ENCODE peak calls at places on chromosomes 1 and 21, in nine cellular contexts. H, X, Y, A, R, D, O, L and U are unnamed samples.

GRCh38 chr1:148318123-148318899 is 164.8 kb downstream of the PPIAL4G start:
- DNase-seq in H (no peak), X (no peak), Y (no peak), A (peak), R (no peak), D (peak), O (peak), L (no peak), U (peak)

GRCh38 chr1:108877324-108877812 is 583 bp downstream of the GPSM2 start:
- DNase-seq in H (peak), X (peak), Y (no peak), A (peak), R (peak), D (peak), O (no peak), L (no peak), U (peak)

GRCh38 chr1:210236840-210237409 is 4.3 kb downstream of the SERTAD4 start:
- DNase-seq in H (no peak), X (no peak), Y (peak), A (peak), R (no peak), D (peak), O (no peak), L (no peak), U (peak)

GRCh38 chr21:34091607-34092006 is 18.2 kb downstream of the MRPS6 start:
- DNase-seq in H (peak), X (peak), Y (no peak), A (no peak), R (no peak), D (no peak), O (no peak), L (no peak), U (no peak)

GRCh38 chr1:225250432-225250831 is 177.4 kb downstream of the LBR start:
- DNase-seq in H (no peak), X (no peak), Y (no peak), A (peak), R (no peak), D (no peak), O (no peak), L (no peak), U (no peak)

GRCh38 chr1:60130703-60131102 is 57.1 kb upstream of the C1orf87 start:
- DNase-seq in H (no peak), X (no peak), Y (no peak), A (peak), R (no peak), D (peak), O (no peak), L (no peak), U (no peak)

GRCh38 chr1:89822999-89823628 is 2.3 kb downstream of the LRRC8D start:
- DNase-seq in H (peak), X (peak), Y (no peak), A (no peak), R (no peak), D (peak), O (no peak), L (no peak), U (no peak)

GRCh38 chr1:41109316-41110263 is 88.1 kb upstream of the SLFNL1 start:
- DNase-seq in H (peak), X (no peak), Y (peak), A (peak), R (no peak), D (peak), O (no peak), L (no peak), U (peak)

GRCh38 chr21:15850645-15851044 is 120.9 kb downstream of the USP25 start:
- DNase-seq in H (peak), X (no peak), Y (no peak), A (peak), R (no peak), D (peak), O (no peak), L (no peak), U (no peak)

GRCh38 chr1:152960452-152961044 is 9.9 kb upstream of the SPRR4 start:
- DNase-seq in H (no peak), X (no peak), Y (no peak), A (no peak), R (peak), D (no peak), O (no peak), L (no peak), U (no peak)

GRCh38 chr1:111406325-111406768 is 21.2 kb downstream of the OVGP1 start:
- DNase-seq in H (no peak), X (peak), Y (no peak), A (peak), R (no peak), D (peak), O (peak), L (no peak), U (peak)

GRCh38 chr1:198686069-198686728 is 47.4 kb downstream of the PTPRC start:
- DNase-seq in H (peak), X (peak), Y (no peak), A (peak), R (no peak), D (peak), O (no peak), L (no peak), U (no peak)

GRCh38 chr1:56331892-56332567 is 247.3 kb downstream of the PLPP3 start:
- DNase-seq in H (no peak), X (no peak), Y (no peak), A (peak), R (no peak), D (no peak), O (no peak), L (no peak), U (no peak)

GRCh38 chr1:53582211-53583020 is 123.2 kb downstream of the DMRTB1 start:
- DNase-seq in H (no peak), X (no peak), Y (no peak), A (no peak), R (no peak), D (no peak), O (no peak), L (no peak), U (no peak)

GRCh38 chr1:24047101-24047459 is 64.9 kb downstream of the MYOM3 start:
- DNase-seq in H (peak), X (no peak), Y (peak), A (peak), R (no peak), D (peak), O (no peak), L (no peak), U (peak)

GRCh38 chr1:64363116-64363515 is 106.8 kb upstream of the CACHD1 start:
- DNase-seq in H (no peak), X (no peak), Y (no peak), A (peak), R (no peak), D (no peak), O (no peak), L (no peak), U (no peak)

GRCh38 chr1:161307892-161308638 is 1.7 kb downstream of the MPZ start:
- DNase-seq in H (no peak), X (no peak), Y (no peak), A (peak), R (no peak), D (no peak), O (no peak), L (no peak), U (no peak)

GRCh38 chr1:29122662-29122986 is 1.1 kb downstream of the TMEM200B start:
- DNase-seq in H (peak), X (no peak), Y (no peak), A (peak), R (no peak), D (peak), O (no peak), L (no peak), U (peak)

GRCh38 chr1:206753141-206753540 is 17.4 kb upstream of the IL19 start:
- DNase-seq in H (no peak), X (no peak), Y (no peak), A (peak), R (no peak), D (no peak), O (no peak), L (no peak), U (no peak)

GRCh38 chr1:27544818-27545612 is 55.0 kb upstream of the WASF2 start:
- DNase-seq in H (peak), X (no peak), Y (peak), A (peak), R (no peak), D (peak), O (no peak), L (no peak), U (peak)

GRCh38 chr1:222769968-222770620 is 33.1 kb downstream of the FAM177B start:
- DNase-seq in H (no peak), X (no peak), Y (no peak), A (peak), R (no peak), D (peak), O (no peak), L (no peak), U (no peak)

GRCh38 chr1:212609701-212610574 is 1.4 kb downstream of the ATF3 start:
- DNase-seq in H (no peak), X (no peak), Y (no peak), A (peak), R (no peak), D (peak), O (no peak), L (no peak), U (no peak)

GRCh38 chr1:17635811-17636210 is 96.3 kb downstream of the ARHGEF10L start:
- DNase-seq in H (no peak), X (peak), Y (peak), A (no peak), R (no peak), D (peak), O (no peak), L (no peak), U (peak)

GRCh38 chr21:37375866-37376574 is 9.4 kb downstream of the DYRK1A start:
- DNase-seq in H (no peak), X (no peak), Y (no peak), A (no peak), R (no peak), D (no peak), O (no peak), L (no peak), U (no peak)

GRCh38 chr1:111612006-111612405 is 7.6 kb upstream of the RAP1A start:
- DNase-seq in H (no peak), X (no peak), Y (no peak), A (no peak), R (no peak), D (no peak), O (no peak), L (no peak), U (no peak)

GRCh38 chr1:247338723-247339270 is 7.1 kb upstream of the ZNF496 start:
- DNase-seq in H (no peak), X (no peak), Y (no peak), A (peak), R (no peak), D (no peak), O (no peak), L (no peak), U (no peak)

GRCh38 chr1:91754348-91754747 is 131.6 kb downstream of the TGFBR3 start:
- DNase-seq in H (no peak), X (no peak), Y (no peak), A (peak), R (no peak), D (no peak), O (no peak), L (peak), U (no peak)

GRCh38 chr1:48038273-48038767 is 41.1 kb upstream of the TRABD2B start:
- DNase-seq in H (no peak), X (no peak), Y (no peak), A (no peak), R (no peak), D (no peak), O (no peak), L (no peak), U (no peak)

GRCh38 chr1:94924967-94925366 is 1.9 kb downstream of the CNN3 start:
- DNase-seq in H (peak), X (no peak), Y (no peak), A (peak), R (no peak), D (peak), O (no peak), L (no peak), U (no peak)

GRCh38 chr1:3473381-3473844 is 18.9 kb downstream of the ARHGEF16 start:
- DNase-seq in H (peak), X (no peak), Y (no peak), A (peak), R (no peak), D (peak), O (no peak), L (no peak), U (no peak)

GRCh38 chr1:58754056-58754613 is 29.7 kb downstream of the JUN start:
- DNase-seq in H (no peak), X (no peak), Y (no peak), A (peak), R (no peak), D (no peak), O (no peak), L (no peak), U (no peak)

GRCh38 chr1:180580237-180580636 is 21.5 kb downstream of the OVAAL start:
- DNase-seq in H (no peak), X (no peak), Y (peak), A (peak), R (no peak), D (no peak), O (no peak), L (no peak), U (no peak)

GRCh38 chr1:206895837-206896242 is 1.4 kb upstream of the IL24 start:
- DNase-seq in H (no peak), X (no peak), Y (no peak), A (peak), R (no peak), D (peak), O (no peak), L (no peak), U (no peak)

GRCh38 chr1:192604979-192605620 is 29.5 kb downstream of the RGS1 start:
- DNase-seq in H (no peak), X (peak), Y (no peak), A (peak), R (no peak), D (peak), O (no peak), L (no peak), U (no peak)

GRCh38 chr1:99146129-99146848 is 118.0 kb upstream of the PLPPR4 start:
- DNase-seq in H (no peak), X (no peak), Y (no peak), A (no peak), R (no peak), D (no peak), O (no peak), L (no peak), U (no peak)

GRCh38 chr21:45457832-45458172 is 52.8 kb downstream of the COL18A1 start:
- DNase-seq in H (no peak), X (no peak), Y (no peak), A (no peak), R (no peak), D (no peak), O (no peak), L (no peak), U (no peak)

GRCh38 chr1:178126261-178126660 is 32.4 kb downstream of the RASAL2 start:
- DNase-seq in H (no peak), X (no peak), Y (no peak), A (no peak), R (no peak), D (no peak), O (no peak), L (no peak), U (no peak)

GRCh38 chr1:22107126-22107525 is 35.8 kb downstream of the WNT4 start:
- DNase-seq in H (peak), X (no peak), Y (peak), A (peak), R (no peak), D (no peak), O (no peak), L (no peak), U (no peak)